ENCODE peak calls at places on chromosomes 3 and 15, in four cellular contexts. One of them, this sample, is unnamed.
A peak's percentile ranks its signal among the peaks of the same experiment; 100 is the strongest.

GRCh38 chr3:25683882-25684281 is 19.2 kb upstream of the TOP2B start:
- DNase-seq in activated T-cell treated with anti-CD3 and anti-CD28 coated beads, Interleukin-2, amount 50 U/mL, for 72 hours: no peak
- DNase-seq in ACHN: no peak
- DNase-seq in MCF 10A: no peak
- DNase-seq in this sample: no peak

GRCh38 chr3:64740232-64740631 is 52.4 kb upstream of the ADAMTS9 start:
- DNase-seq in activated T-cell treated with anti-CD3 and anti-CD28 coated beads, Interleukin-2, amount 50 U/mL, for 72 hours: no peak
- DNase-seq in ACHN: no peak
- DNase-seq in MCF 10A: peak; percentile 13
- DNase-seq in this sample: no peak

GRCh38 chr15:78552597-78552996 is 12.4 kb downstream of the PSMA4 start:
- DNase-seq in MCF 10A: no peak
- DNase-seq in activated T-cell treated with anti-CD3 and anti-CD28 coated beads, Interleukin-2, amount 50 U/mL, for 72 hours: no peak
- DNase-seq in ACHN: no peak
- DNase-seq in this sample: no peak

GRCh38 chr3:14472471-14473351 is 67.4 kb downstream of the GRIP2 start:
- DNase-seq in ACHN: peak; percentile 96
- DNase-seq in activated T-cell treated with anti-CD3 and anti-CD28 coated beads, Interleukin-2, amount 50 U/mL, for 72 hours: peak; percentile 35
- DNase-seq in MCF 10A: peak; percentile 88
- DNase-seq in this sample: peak; percentile 79

GRCh38 chr15:65033659-65034269 is 4.3 kb upstream of the MTFMT start:
- DNase-seq in MCF 10A: peak; percentile 49
- DNase-seq in ACHN: peak; percentile 58
- DNase-seq in activated T-cell treated with anti-CD3 and anti-CD28 coated beads, Interleukin-2, amount 50 U/mL, for 72 hours: no peak
- DNase-seq in this sample: peak; percentile 49

GRCh38 chr15:52180196-52180835 is 10.9 kb downstream of the GNB5 start:
- DNase-seq in ACHN: no peak
- DNase-seq in MCF 10A: no peak
- DNase-seq in activated T-cell treated with anti-CD3 and anti-CD28 coated beads, Interleukin-2, amount 50 U/mL, for 72 hours: peak; percentile 50
- DNase-seq in this sample: no peak

GRCh38 chr15:98850991-98851776 is 156.4 kb downstream of the PGPEP1L start:
- DNase-seq in activated T-cell treated with anti-CD3 and anti-CD28 coated beads, Interleukin-2, amount 50 U/mL, for 72 hours: peak; percentile 72
- DNase-seq in MCF 10A: peak; percentile 63
- DNase-seq in ACHN: peak; percentile 68
- DNase-seq in this sample: peak; percentile 80

GRCh38 chr15:48644827-48645557 is 517 bp downstream of the FBN1 start:
- DNase-seq in activated T-cell treated with anti-CD3 and anti-CD28 coated beads, Interleukin-2, amount 50 U/mL, for 72 hours: peak; percentile 7
- DNase-seq in MCF 10A: peak; percentile 50
- DNase-seq in ACHN: peak; percentile 46
- DNase-seq in this sample: peak; percentile 43

GRCh38 chr3:128975276-128975675 is 18.6 kb downstream of the CFAP92 start:
- DNase-seq in ACHN: no peak
- DNase-seq in activated T-cell treated with anti-CD3 and anti-CD28 coated beads, Interleukin-2, amount 50 U/mL, for 72 hours: no peak
- DNase-seq in MCF 10A: no peak
- DNase-seq in this sample: no peak

GRCh38 chr3:111521881-111522280 is 20.1 kb upstream of the CD96 start:
- DNase-seq in activated T-cell treated with anti-CD3 and anti-CD28 coated beads, Interleukin-2, amount 50 U/mL, for 72 hours: no peak
- DNase-seq in MCF 10A: no peak
- DNase-seq in ACHN: no peak
- DNase-seq in this sample: no peak

GRCh38 chr3:72259755-72260589 is 475.0 kb upstream of the PROK2 start:
- DNase-seq in MCF 10A: no peak
- DNase-seq in ACHN: no peak
- DNase-seq in activated T-cell treated with anti-CD3 and anti-CD28 coated beads, Interleukin-2, amount 50 U/mL, for 72 hours: peak; percentile 44
- DNase-seq in this sample: no peak

GRCh38 chr3:192825191-192825590 is 92.5 kb downstream of the MB21D2 start:
- DNase-seq in activated T-cell treated with anti-CD3 and anti-CD28 coated beads, Interleukin-2, amount 50 U/mL, for 72 hours: no peak
- DNase-seq in ACHN: no peak
- DNase-seq in MCF 10A: no peak
- DNase-seq in this sample: no peak

GRCh38 chr3:32307591-32307990 is 69.1 kb downstream of the CMTM8 start:
- DNase-seq in ACHN: no peak
- DNase-seq in activated T-cell treated with anti-CD3 and anti-CD28 coated beads, Interleukin-2, amount 50 U/mL, for 72 hours: no peak
- DNase-seq in MCF 10A: peak; percentile 33
- DNase-seq in this sample: peak; percentile 5

GRCh38 chr3:3594986-3595385 is 204.2 kb upstream of the LRRN1 start:
- DNase-seq in MCF 10A: no peak
- DNase-seq in ACHN: no peak
- DNase-seq in activated T-cell treated with anti-CD3 and anti-CD28 coated beads, Interleukin-2, amount 50 U/mL, for 72 hours: no peak
- DNase-seq in this sample: no peak

GRCh38 chr15:101067660-101068522 is 148.7 kb downstream of the LRRK1 start:
- DNase-seq in MCF 10A: no peak
- DNase-seq in ACHN: no peak
- DNase-seq in activated T-cell treated with anti-CD3 and anti-CD28 coated beads, Interleukin-2, amount 50 U/mL, for 72 hours: no peak
- DNase-seq in this sample: no peak

GRCh38 chr3:129745253-129745652 is 138.8 kb upstream of the PLXND1 start:
- DNase-seq in activated T-cell treated with anti-CD3 and anti-CD28 coated beads, Interleukin-2, amount 50 U/mL, for 72 hours: no peak
- DNase-seq in MCF 10A: no peak
- DNase-seq in ACHN: no peak
- DNase-seq in this sample: no peak

GRCh38 chr3:127667119-127667681 is 5.6 kb upstream of the ABTB1 start:
- DNase-seq in MCF 10A: no peak
- DNase-seq in ACHN: no peak
- DNase-seq in activated T-cell treated with anti-CD3 and anti-CD28 coated beads, Interleukin-2, amount 50 U/mL, for 72 hours: no peak
- DNase-seq in this sample: no peak

GRCh38 chr15:99967841-99968371 is 234.7 kb upstream of the LYSMD4 start:
- DNase-seq in ACHN: no peak
- DNase-seq in MCF 10A: peak; percentile 96
- DNase-seq in activated T-cell treated with anti-CD3 and anti-CD28 coated beads, Interleukin-2, amount 50 U/mL, for 72 hours: no peak
- DNase-seq in this sample: peak; percentile 97

GRCh38 chr3:124246366-124246765 is 254.4 kb upstream of the ROPN1 start:
- DNase-seq in MCF 10A: no peak
- DNase-seq in activated T-cell treated with anti-CD3 and anti-CD28 coated beads, Interleukin-2, amount 50 U/mL, for 72 hours: no peak
- DNase-seq in ACHN: no peak
- DNase-seq in this sample: no peak

GRCh38 chr3:24119321-24119751 is 174.2 kb downstream of the NR1D2 start:
- DNase-seq in ACHN: no peak
- DNase-seq in activated T-cell treated with anti-CD3 and anti-CD28 coated beads, Interleukin-2, amount 50 U/mL, for 72 hours: no peak
- DNase-seq in MCF 10A: peak; percentile 80
- DNase-seq in this sample: peak; percentile 43

GRCh38 chr3:77081240-77081661 is 41.4 kb downstream of the ROBO2 start:
- DNase-seq in activated T-cell treated with anti-CD3 and anti-CD28 coated beads, Interleukin-2, amount 50 U/mL, for 72 hours: no peak
- DNase-seq in MCF 10A: peak; percentile 53
- DNase-seq in ACHN: peak; percentile 46
- DNase-seq in this sample: peak; percentile 14

GRCh38 chr3:87167634-87168456 is 59.3 kb upstream of the CHMP2B start:
- DNase-seq in MCF 10A: peak; percentile 70
- DNase-seq in ACHN: peak; percentile 48
- DNase-seq in activated T-cell treated with anti-CD3 and anti-CD28 coated beads, Interleukin-2, amount 50 U/mL, for 72 hours: peak; percentile 27
- DNase-seq in this sample: peak; percentile 2

This sample was measured in RWPE1.